ENCODE peak calls at places on chromosomes 13 and 19, in seven cellular contexts. R, N, B, H, P, K and T are unnamed samples.

GRCh38 chr19:56423276-56423984 is 19.3 kb downstream of the ZNF583 start:
- DNase-seq in R (peak; percentile 9), N (peak; percentile 13), B (no peak), H (no peak), P (no peak), K (no peak), T (no peak)

GRCh38 chr13:38687246-38688229 is 661 bp downstream of the FREM2 start:
- DNase-seq in R (peak; percentile 13), N (peak; percentile 5), B (peak; percentile 44), H (peak; percentile 0), P (no peak), K (peak; percentile 19), T (peak; percentile 54)

GRCh38 chr19:6453951-6454565 is 5.5 kb downstream of the SLC25A23 start:
- DNase-seq in R (no peak), N (no peak), B (no peak), H (no peak), P (no peak), K (peak; percentile 12), T (no peak)

GRCh38 chr13:110008816-110009215 is 222.4 kb upstream of the IRS2 start:
- DNase-seq in R (peak; percentile 37), N (no peak), B (no peak), H (peak; percentile 51), P (no peak), K (no peak), T (no peak)

GRCh38 chr19:8466018-8466417 is 21.2 kb downstream of the HNRNPM start:
- DNase-seq in R (peak; percentile 47), N (no peak), B (no peak), H (peak; percentile 59), P (no peak), K (no peak), T (no peak)

GRCh38 chr13:62119739-62120700 is 704.4 kb upstream of the PCDH20 start:
- DNase-seq in R (peak; percentile 43), N (peak; percentile 8), B (no peak), H (peak; percentile 0), P (peak; percentile 3), K (no peak), T (no peak)

GRCh38 chr13:47679391-47679790 is 321.7 kb downstream of the SUCLA2 start:
- DNase-seq in R (peak; percentile 90), N (peak; percentile 88), B (no peak), H (peak; percentile 61), P (peak; percentile 29), K (no peak), T (no peak)

GRCh38 chr19:52297601-52298358 is 811 bp downstream of the ZNF480 start:
- DNase-seq in R (no peak), N (peak; percentile 2), B (no peak), H (no peak), P (no peak), K (no peak), T (no peak)

GRCh38 chr13:34867590-34867989 is 74.5 kb upstream of the NBEA start:
- DNase-seq in R (peak; percentile 68), N (peak; percentile 6), B (no peak), H (peak; percentile 77), P (peak; percentile 57), K (no peak), T (no peak)

GRCh38 chr19:3184847-3185481 is 766 bp upstream of the NCLN start:
- DNase-seq in R (peak; percentile 81), N (no peak), B (no peak), H (no peak), P (peak; percentile 46), K (peak; percentile 84), T (peak; percentile 57)

GRCh38 chr13:108629353-108629752 is at the start of gene MYO16:
- DNase-seq in R (no peak), N (no peak), B (no peak), H (no peak), P (no peak), K (no peak), T (no peak)

GRCh38 chr19:30450101-30450500 is 77.9 kb downstream of the ZNF536 start:
- DNase-seq in R (peak; percentile 10), N (no peak), B (no peak), H (peak; percentile 18), P (peak; percentile 81), K (peak; percentile 24), T (peak; percentile 69)

GRCh38 chr19:5144545-5145179 is 175.7 kb downstream of the KDM4B start:
- DNase-seq in R (no peak), N (no peak), B (no peak), H (no peak), P (no peak), K (no peak), T (no peak)

GRCh38 chr19:5142725-5143097 is 173.8 kb downstream of the KDM4B start:
- DNase-seq in R (no peak), N (no peak), B (no peak), H (no peak), P (no peak), K (no peak), T (no peak)

GRCh38 chr19:5141278-5141925 is 172.5 kb downstream of the KDM4B start:
- DNase-seq in R (peak; percentile 35), N (peak; percentile 76), B (no peak), H (peak; percentile 90), P (no peak), K (peak; percentile 35), T (no peak)

GRCh38 chr19:5143471-5144411 is 174.8 kb downstream of the KDM4B start:
- DNase-seq in R (no peak), N (no peak), B (no peak), H (no peak), P (no peak), K (peak; percentile 10), T (no peak)

GRCh38 chr19:5141926-5142724 is 173.2 kb downstream of the KDM4B start:
- DNase-seq in R (no peak), N (no peak), B (no peak), H (no peak), P (no peak), K (peak; percentile 15), T (no peak)
- TF ChIP-seq CTCF in R (no peak), N (no peak), B (no peak), H (no peak), P (no peak), K (no peak), T (no peak)

GRCh38 chr13:90884066-90884465 is 463.4 kb upstream of the MIR17HG start:
- DNase-seq in R (no peak), N (no peak), B (no peak), H (no peak), P (no peak), K (no peak), T (no peak)

GRCh38 chr13:90883592-90883991 is 463.9 kb upstream of the MIR17HG start:
- DNase-seq in R (no peak), N (no peak), B (no peak), H (no peak), P (no peak), K (no peak), T (no peak)

GRCh38 chr13:90882551-90882950 is 464.9 kb upstream of the MIR17HG start:
- DNase-seq in R (no peak), N (no peak), B (no peak), H (no peak), P (no peak), K (no peak), T (no peak)

GRCh38 chr13:90880790-90881189 is 466.7 kb upstream of the MIR17HG start:
- DNase-seq in R (no peak), N (no peak), B (no peak), H (no peak), P (no peak), K (no peak), T (no peak)
- TF ChIP-seq CTCF in R (no peak), N (no peak), B (no peak), H (no peak), P (no peak), K (no peak), T (no peak)

GRCh38 chr19:40398417-40399056 is 8.6 kb upstream of the HIPK4 start:
- DNase-seq in R (peak; percentile 49), N (no peak), B (no peak), H (peak; percentile 28), P (no peak), K (no peak), T (no peak)

GRCh38 chr19:40394816-40395210 is 4.8 kb upstream of the HIPK4 start:
- DNase-seq in R (no peak), N (no peak), B (no peak), H (no peak), P (no peak), K (no peak), T (no peak)

GRCh38 chr19:40397568-40397906 is 7.6 kb upstream of the HIPK4 start:
- DNase-seq in R (no peak), N (no peak), B (no peak), H (no peak), P (no peak), K (no peak), T (no peak)

GRCh38 chr19:40395956-40396355 is 6.0 kb upstream of the HIPK4 start:
- DNase-seq in R (no peak), N (no peak), B (no peak), H (no peak), P (no peak), K (no peak), T (no peak)

GRCh38 chr19:40396886-40397567 is 7.0 kb upstream of the HIPK4 start:
- DNase-seq in R (no peak), N (no peak), B (no peak), H (no peak), P (no peak), K (no peak), T (no peak)
- TF ChIP-seq CTCF in R (no peak), N (no peak), B (no peak), H (no peak), P (no peak), K (no peak), T (no peak)

GRCh38 chr19:1399745-1400144 is 1.6 kb downstream of the GAMT start:
- DNase-seq in R (no peak), N (no peak), B (no peak), H (no peak), P (no peak), K (no peak), T (no peak)

GRCh38 chr19:1401889-1402217 is 511 bp upstream of the GAMT start:
- DNase-seq in R (no peak), N (no peak), B (no peak), H (no peak), P (no peak), K (no peak), T (no peak)

GRCh38 chr19:1400281-1401137 is 833 bp downstream of the GAMT start:
- DNase-seq in R (no peak), N (peak; percentile 42), B (no peak), H (no peak), P (no peak), K (peak; percentile 77), T (no peak)

GRCh38 chr19:1402411-1403070 is 1.2 kb upstream of the GAMT start:
- DNase-seq in R (no peak), N (no peak), B (no peak), H (no peak), P (no peak), K (no peak), T (no peak)

DNA sequence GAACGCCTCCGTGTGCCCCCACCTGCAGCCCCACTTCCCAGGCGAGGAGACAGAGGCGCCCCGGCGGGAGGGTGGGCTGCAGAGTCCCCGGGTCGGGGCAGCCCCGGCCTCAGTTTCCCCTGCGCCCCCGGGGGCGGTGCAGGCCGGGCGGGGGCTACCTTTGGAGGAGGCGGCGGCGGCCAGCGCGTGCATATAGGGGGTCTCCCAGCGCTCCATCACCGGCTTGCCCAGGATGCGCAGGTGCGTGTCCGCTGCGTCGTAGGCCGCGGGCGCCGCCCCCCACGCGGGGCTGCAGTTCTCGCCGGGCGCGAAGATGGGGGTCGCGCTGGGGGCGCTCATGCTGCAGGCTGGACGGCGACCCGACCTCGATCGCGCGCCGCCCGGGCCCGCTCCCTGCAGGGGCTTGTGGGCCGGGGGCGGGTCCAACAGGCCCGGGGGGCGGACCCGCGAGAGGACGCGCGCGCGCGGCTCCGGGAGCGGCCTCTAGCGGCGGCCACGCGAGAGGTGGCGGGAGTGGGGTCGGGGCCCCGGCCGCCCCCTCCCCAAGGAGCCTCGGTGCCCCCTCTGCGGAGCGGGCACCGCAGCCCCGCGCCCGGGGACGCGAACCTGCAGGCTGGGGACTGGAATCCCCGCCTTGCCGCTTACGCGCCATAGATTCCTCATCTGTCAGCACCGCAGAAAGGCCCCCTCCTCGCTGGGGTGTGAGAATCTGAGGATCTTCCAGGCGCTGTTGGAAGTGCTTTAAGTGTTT is at the start of gene GAMT:
- DNase-seq in R (no peak), N (no peak), B (peak; percentile 44), H (no peak), P (no peak), K (no peak), T (peak; percentile 55)
- TF ChIP-seq CTCF in R (peak; percentile 16), N (no peak), B (peak; percentile 53), H (no peak), P (peak; percentile 16), K (no peak), T (peak; percentile 42)